ENCODE peak calls at places on chromosomes 12 and 14, in eight cellular contexts. One of them, this sample, is unnamed.

GRCh38 chr12:27179399-27180214 is 64.5 kb upstream of the STK38L start:
- DNase-seq in MM.1S: peak
- DNase-seq in GOT3: no peak
- DNase-seq in C1 segment of cervical spinal cord: no peak
- DNase-seq in AG10803: peak
- DNase-seq in T-cell: no peak
- DNase-seq in stimulated activated CD8-positive, alpha-beta memory T cell treated with anti-CD3 and anti-CD28 coated beads, Interleukin-15, amount 100 ng/mL, for 1 hour: no peak
- DNase-seq in GM20000: peak
- DNase-seq in this sample: no peak

GRCh38 chr12:27289414-27289813 is 43.2 kb upstream of the BMAL2 start:
- DNase-seq in GM20000: no peak
- DNase-seq in GOT3: no peak
- DNase-seq in MM.1S: no peak
- DNase-seq in AG10803: peak
- DNase-seq in T-cell: no peak
- DNase-seq in stimulated activated CD8-positive, alpha-beta memory T cell treated with anti-CD3 and anti-CD28 coated beads, Interleukin-15, amount 100 ng/mL, for 1 hour: no peak
- DNase-seq in C1 segment of cervical spinal cord: no peak
- DNase-seq in this sample: no peak

GRCh38 chr12:55847603-55848329 is 5.0 kb upstream of the MMP19 start:
- DNase-seq in GM20000: no peak
- DNase-seq in C1 segment of cervical spinal cord: no peak
- DNase-seq in AG10803: peak
- DNase-seq in MM.1S: no peak
- DNase-seq in GOT3: peak
- DNase-seq in stimulated activated CD8-positive, alpha-beta memory T cell treated with anti-CD3 and anti-CD28 coated beads, Interleukin-15, amount 100 ng/mL, for 1 hour: no peak
- DNase-seq in T-cell: no peak
- DNase-seq in this sample: no peak

GRCh38 chr14:20614038-20614840 is 23.1 kb upstream of the RNASE12 start:
- DNase-seq in T-cell: no peak
- DNase-seq in AG10803: no peak
- DNase-seq in MM.1S: no peak
- DNase-seq in stimulated activated CD8-positive, alpha-beta memory T cell treated with anti-CD3 and anti-CD28 coated beads, Interleukin-15, amount 100 ng/mL, for 1 hour: no peak
- DNase-seq in GOT3: no peak
- DNase-seq in GM20000: no peak
- DNase-seq in C1 segment of cervical spinal cord: no peak
- DNase-seq in this sample: peak

GRCh38 chr14:49461529-49462401 is 124.4 kb downstream of the RPS29 start:
- DNase-seq in MM.1S: peak
- DNase-seq in stimulated activated CD8-positive, alpha-beta memory T cell treated with anti-CD3 and anti-CD28 coated beads, Interleukin-15, amount 100 ng/mL, for 1 hour: peak
- DNase-seq in AG10803: peak
- DNase-seq in C1 segment of cervical spinal cord: no peak
- DNase-seq in GOT3: no peak
- DNase-seq in T-cell: peak
- DNase-seq in GM20000: peak
- DNase-seq in this sample: peak

GRCh38 chr12:46459881-46460545 is 87.4 kb upstream of the SLC38A2 start:
- DNase-seq in AG10803: no peak
- DNase-seq in T-cell: no peak
- DNase-seq in MM.1S: no peak
- DNase-seq in C1 segment of cervical spinal cord: no peak
- DNase-seq in GM20000: no peak
- DNase-seq in GOT3: no peak
- DNase-seq in stimulated activated CD8-positive, alpha-beta memory T cell treated with anti-CD3 and anti-CD28 coated beads, Interleukin-15, amount 100 ng/mL, for 1 hour: no peak
- DNase-seq in this sample: no peak

GRCh38 chr14:73777420-73777819 is 63.2 kb upstream of the PNMA1 start:
- DNase-seq in MM.1S: no peak
- DNase-seq in AG10803: no peak
- DNase-seq in C1 segment of cervical spinal cord: no peak
- DNase-seq in T-cell: no peak
- DNase-seq in GOT3: no peak
- DNase-seq in stimulated activated CD8-positive, alpha-beta memory T cell treated with anti-CD3 and anti-CD28 coated beads, Interleukin-15, amount 100 ng/mL, for 1 hour: no peak
- DNase-seq in GM20000: no peak
- DNase-seq in this sample: no peak

GRCh38 chr12:104653730-104654328 is 197.1 kb downstream of the CHST11 start:
- DNase-seq in AG10803: no peak
- DNase-seq in MM.1S: no peak
- DNase-seq in T-cell: no peak
- DNase-seq in C1 segment of cervical spinal cord: no peak
- DNase-seq in stimulated activated CD8-positive, alpha-beta memory T cell treated with anti-CD3 and anti-CD28 coated beads, Interleukin-15, amount 100 ng/mL, for 1 hour: no peak
- DNase-seq in GOT3: no peak
- DNase-seq in GM20000: no peak
- DNase-seq in this sample: no peak

GRCh38 chr12:46364777-46365580 is 7.6 kb downstream of the SLC38A2 start:
- DNase-seq in C1 segment of cervical spinal cord: no peak
- DNase-seq in AG10803: peak
- DNase-seq in GM20000: no peak
- DNase-seq in T-cell: no peak
- DNase-seq in stimulated activated CD8-positive, alpha-beta memory T cell treated with anti-CD3 and anti-CD28 coated beads, Interleukin-15, amount 100 ng/mL, for 1 hour: no peak
- DNase-seq in GOT3: no peak
- DNase-seq in MM.1S: no peak
- DNase-seq in this sample: no peak

GRCh38 chr12:105455250-105455649 is 124.8 kb downstream of the C12orf75 start:
- DNase-seq in T-cell: no peak
- DNase-seq in GM20000: no peak
- DNase-seq in MM.1S: no peak
- DNase-seq in AG10803: no peak
- DNase-seq in C1 segment of cervical spinal cord: no peak
- DNase-seq in stimulated activated CD8-positive, alpha-beta memory T cell treated with anti-CD3 and anti-CD28 coated beads, Interleukin-15, amount 100 ng/mL, for 1 hour: no peak
- DNase-seq in GOT3: no peak
- DNase-seq in this sample: no peak

GRCh38 chr14:22419620-22420019 is 169.4 kb downstream of the DAD1 start:
- DNase-seq in GM20000: no peak
- DNase-seq in C1 segment of cervical spinal cord: no peak
- DNase-seq in MM.1S: no peak
- DNase-seq in AG10803: no peak
- DNase-seq in GOT3: no peak
- DNase-seq in T-cell: no peak
- DNase-seq in stimulated activated CD8-positive, alpha-beta memory T cell treated with anti-CD3 and anti-CD28 coated beads, Interleukin-15, amount 100 ng/mL, for 1 hour: no peak
- DNase-seq in this sample: no peak